ENCODE peak calls at places on chromosome 16, in four cellular contexts. One of them, this sample, is unnamed.

GRCh38 chr16:48555597-48555996 is 54.4 kb downstream of the N4BP1 start:
- DNase-seq in GM03348: no peak
- DNase-seq in stimulated activated CD8-positive, alpha-beta memory T cell treated with anti-CD3 and anti-CD28 coated beads, Interleukin-15, amount 100 ng/mL, for 24 hours: no peak
- DNase-seq in stimulated activated CD4-positive, alpha-beta T cell treated with anti-CD3 and anti-CD28 coated beads, Interleukin-1b, Interleukin-23, amount 100 ng/mL, for 24 hours: no peak
- DNase-seq in this sample: no peak

GRCh38 chr16:84913315-84913714 is 93.5 kb downstream of the CRISPLD2 start:
- DNase-seq in GM03348: no peak
- DNase-seq in stimulated activated CD4-positive, alpha-beta T cell treated with anti-CD3 and anti-CD28 coated beads, Interleukin-1b, Interleukin-23, amount 100 ng/mL, for 24 hours: no peak
- DNase-seq in stimulated activated CD8-positive, alpha-beta memory T cell treated with anti-CD3 and anti-CD28 coated beads, Interleukin-15, amount 100 ng/mL, for 24 hours: no peak
- DNase-seq in this sample: peak; percentile 94

GRCh38 chr16:56048425-56049100 is 142.7 kb upstream of the GNAO1 start:
- DNase-seq in GM03348: no peak
- DNase-seq in stimulated activated CD4-positive, alpha-beta T cell treated with anti-CD3 and anti-CD28 coated beads, Interleukin-1b, Interleukin-23, amount 100 ng/mL, for 24 hours: no peak
- DNase-seq in stimulated activated CD8-positive, alpha-beta memory T cell treated with anti-CD3 and anti-CD28 coated beads, Interleukin-15, amount 100 ng/mL, for 24 hours: no peak
- DNase-seq in this sample: no peak

GRCh38 chr16:85376292-85377095 is 236.6 kb upstream of the GSE1 start:
- DNase-seq in stimulated activated CD8-positive, alpha-beta memory T cell treated with anti-CD3 and anti-CD28 coated beads, Interleukin-15, amount 100 ng/mL, for 24 hours: no peak
- DNase-seq in stimulated activated CD4-positive, alpha-beta T cell treated with anti-CD3 and anti-CD28 coated beads, Interleukin-1b, Interleukin-23, amount 100 ng/mL, for 24 hours: no peak
- DNase-seq in GM03348: peak; percentile 66
- DNase-seq in this sample: peak; percentile 87

GRCh38 chr16:83393196-83393981 is 414.4 kb upstream of the HSBP1 start:
- DNase-seq in GM03348: peak; percentile 23
- DNase-seq in stimulated activated CD4-positive, alpha-beta T cell treated with anti-CD3 and anti-CD28 coated beads, Interleukin-1b, Interleukin-23, amount 100 ng/mL, for 24 hours: no peak
- DNase-seq in stimulated activated CD8-positive, alpha-beta memory T cell treated with anti-CD3 and anti-CD28 coated beads, Interleukin-15, amount 100 ng/mL, for 24 hours: no peak
- DNase-seq in this sample: no peak

GRCh38 chr16:1152651-1153259 is at the start of gene CACNA1H:
- DNase-seq in stimulated activated CD8-positive, alpha-beta memory T cell treated with anti-CD3 and anti-CD28 coated beads, Interleukin-15, amount 100 ng/mL, for 24 hours: peak; percentile 18
- DNase-seq in GM03348: peak; percentile 79
- DNase-seq in stimulated activated CD4-positive, alpha-beta T cell treated with anti-CD3 and anti-CD28 coated beads, Interleukin-1b, Interleukin-23, amount 100 ng/mL, for 24 hours: peak; percentile 12
- DNase-seq in this sample: no peak

GRCh38 chr16:25922438-25922837 is 230.7 kb downstream of the HS3ST4 start:
- DNase-seq in GM03348: no peak
- DNase-seq in stimulated activated CD4-positive, alpha-beta T cell treated with anti-CD3 and anti-CD28 coated beads, Interleukin-1b, Interleukin-23, amount 100 ng/mL, for 24 hours: no peak
- DNase-seq in stimulated activated CD8-positive, alpha-beta memory T cell treated with anti-CD3 and anti-CD28 coated beads, Interleukin-15, amount 100 ng/mL, for 24 hours: no peak
- DNase-seq in this sample: no peak

GRCh38 chr16:27225536-27226360 is 22.4 kb downstream of the KDM8 start:
- DNase-seq in stimulated activated CD4-positive, alpha-beta T cell treated with anti-CD3 and anti-CD28 coated beads, Interleukin-1b, Interleukin-23, amount 100 ng/mL, for 24 hours: no peak
- DNase-seq in stimulated activated CD8-positive, alpha-beta memory T cell treated with anti-CD3 and anti-CD28 coated beads, Interleukin-15, amount 100 ng/mL, for 24 hours: no peak
- DNase-seq in GM03348: no peak
- DNase-seq in this sample: no peak

GRCh38 chr16:89045881-89046280 is 47.8 kb upstream of the ACSF3 start:
- DNase-seq in stimulated activated CD8-positive, alpha-beta memory T cell treated with anti-CD3 and anti-CD28 coated beads, Interleukin-15, amount 100 ng/mL, for 24 hours: no peak
- DNase-seq in stimulated activated CD4-positive, alpha-beta T cell treated with anti-CD3 and anti-CD28 coated beads, Interleukin-1b, Interleukin-23, amount 100 ng/mL, for 24 hours: no peak
- DNase-seq in GM03348: no peak
- DNase-seq in this sample: no peak

GRCh38 chr16:71262391-71262790 is 26.8 kb downstream of the CMTR2 start:
- DNase-seq in stimulated activated CD4-positive, alpha-beta T cell treated with anti-CD3 and anti-CD28 coated beads, Interleukin-1b, Interleukin-23, amount 100 ng/mL, for 24 hours: no peak
- DNase-seq in GM03348: no peak
- DNase-seq in stimulated activated CD8-positive, alpha-beta memory T cell treated with anti-CD3 and anti-CD28 coated beads, Interleukin-15, amount 100 ng/mL, for 24 hours: no peak
- DNase-seq in this sample: no peak

GRCh38 chr16:58815188-58815888 is 81.2 kb upstream of the GOT2 start:
- DNase-seq in GM03348: no peak
- DNase-seq in stimulated activated CD8-positive, alpha-beta memory T cell treated with anti-CD3 and anti-CD28 coated beads, Interleukin-15, amount 100 ng/mL, for 24 hours: no peak
- DNase-seq in stimulated activated CD4-positive, alpha-beta T cell treated with anti-CD3 and anti-CD28 coated beads, Interleukin-1b, Interleukin-23, amount 100 ng/mL, for 24 hours: no peak
- DNase-seq in this sample: no peak

GRCh38 chr16:89110641-89111040 is 17.0 kb downstream of the ACSF3 start:
- DNase-seq in stimulated activated CD4-positive, alpha-beta T cell treated with anti-CD3 and anti-CD28 coated beads, Interleukin-1b, Interleukin-23, amount 100 ng/mL, for 24 hours: no peak
- DNase-seq in stimulated activated CD8-positive, alpha-beta memory T cell treated with anti-CD3 and anti-CD28 coated beads, Interleukin-15, amount 100 ng/mL, for 24 hours: no peak
- DNase-seq in GM03348: no peak
- DNase-seq in this sample: no peak

GRCh38 chr16:19095699-19096098 is 18.1 kb upstream of the ITPRIPL2 start:
- DNase-seq in GM03348: no peak
- DNase-seq in stimulated activated CD8-positive, alpha-beta memory T cell treated with anti-CD3 and anti-CD28 coated beads, Interleukin-15, amount 100 ng/mL, for 24 hours: no peak
- DNase-seq in stimulated activated CD4-positive, alpha-beta T cell treated with anti-CD3 and anti-CD28 coated beads, Interleukin-1b, Interleukin-23, amount 100 ng/mL, for 24 hours: no peak
- DNase-seq in this sample: no peak

GRCh38 chr16:76059701-76060100 is 217.5 kb upstream of the CNTNAP4 start:
- DNase-seq in stimulated activated CD8-positive, alpha-beta memory T cell treated with anti-CD3 and anti-CD28 coated beads, Interleukin-15, amount 100 ng/mL, for 24 hours: no peak
- DNase-seq in stimulated activated CD4-positive, alpha-beta T cell treated with anti-CD3 and anti-CD28 coated beads, Interleukin-1b, Interleukin-23, amount 100 ng/mL, for 24 hours: no peak
- DNase-seq in GM03348: no peak
- DNase-seq in this sample: no peak

GRCh38 chr16:2039286-2040030 is 8.2 kb downstream of the NTHL1 start:
- DNase-seq in stimulated activated CD4-positive, alpha-beta T cell treated with anti-CD3 and anti-CD28 coated beads, Interleukin-1b, Interleukin-23, amount 100 ng/mL, for 24 hours: no peak
- DNase-seq in GM03348: peak; percentile 77
- DNase-seq in stimulated activated CD8-positive, alpha-beta memory T cell treated with anti-CD3 and anti-CD28 coated beads, Interleukin-15, amount 100 ng/mL, for 24 hours: no peak
- DNase-seq in this sample: peak; percentile 96

GRCh38 chr16:58039829-58040495 is 14.4 kb downstream of the MMP15 start:
- DNase-seq in stimulated activated CD8-positive, alpha-beta memory T cell treated with anti-CD3 and anti-CD28 coated beads, Interleukin-15, amount 100 ng/mL, for 24 hours: no peak
- DNase-seq in stimulated activated CD4-positive, alpha-beta T cell treated with anti-CD3 and anti-CD28 coated beads, Interleukin-1b, Interleukin-23, amount 100 ng/mL, for 24 hours: no peak
- DNase-seq in GM03348: no peak
- DNase-seq in this sample: no peak

GRCh38 chr16:19228057-19228456 is 57.5 kb upstream of the CLEC19A start:
- DNase-seq in GM03348: no peak
- DNase-seq in stimulated activated CD8-positive, alpha-beta memory T cell treated with anti-CD3 and anti-CD28 coated beads, Interleukin-15, amount 100 ng/mL, for 24 hours: no peak
- DNase-seq in stimulated activated CD4-positive, alpha-beta T cell treated with anti-CD3 and anti-CD28 coated beads, Interleukin-1b, Interleukin-23, amount 100 ng/mL, for 24 hours: no peak
- DNase-seq in this sample: no peak

GRCh38 chr16:67163164-67163902 is 1.2 kb upstream of the HSF4 start:
- DNase-seq in stimulated activated CD4-positive, alpha-beta T cell treated with anti-CD3 and anti-CD28 coated beads, Interleukin-1b, Interleukin-23, amount 100 ng/mL, for 24 hours: no peak
- DNase-seq in GM03348: no peak
- DNase-seq in stimulated activated CD8-positive, alpha-beta memory T cell treated with anti-CD3 and anti-CD28 coated beads, Interleukin-15, amount 100 ng/mL, for 24 hours: no peak
- DNase-seq in this sample: peak; percentile 89

GRCh38 chr16:53984936-53985335 is 281.0 kb downstream of the FTO start:
- DNase-seq in stimulated activated CD8-positive, alpha-beta memory T cell treated with anti-CD3 and anti-CD28 coated beads, Interleukin-15, amount 100 ng/mL, for 24 hours: no peak
- DNase-seq in stimulated activated CD4-positive, alpha-beta T cell treated with anti-CD3 and anti-CD28 coated beads, Interleukin-1b, Interleukin-23, amount 100 ng/mL, for 24 hours: no peak
- DNase-seq in GM03348: no peak
- DNase-seq in this sample: no peak

GRCh38 chr16:88855736-88856121 is 1.0 kb downstream of the GALNS start:
- DNase-seq in stimulated activated CD4-positive, alpha-beta T cell treated with anti-CD3 and anti-CD28 coated beads, Interleukin-1b, Interleukin-23, amount 100 ng/mL, for 24 hours: no peak
- DNase-seq in stimulated activated CD8-positive, alpha-beta memory T cell treated with anti-CD3 and anti-CD28 coated beads, Interleukin-15, amount 100 ng/mL, for 24 hours: no peak
- DNase-seq in GM03348: no peak
- DNase-seq in this sample: no peak

GRCh38 chr16:3611145-3611977 is at the start of gene SLX4:
- DNase-seq in stimulated activated CD4-positive, alpha-beta T cell treated with anti-CD3 and anti-CD28 coated beads, Interleukin-1b, Interleukin-23, amount 100 ng/mL, for 24 hours: peak; percentile 70
- DNase-seq in stimulated activated CD8-positive, alpha-beta memory T cell treated with anti-CD3 and anti-CD28 coated beads, Interleukin-15, amount 100 ng/mL, for 24 hours: peak; percentile 88
- DNase-seq in GM03348: peak; percentile 100
- DNase-seq in this sample: peak; percentile 95

GRCh38 chr16:10419701-10420100 is 33.8 kb downstream of the ATF7IP2 start:
- DNase-seq in stimulated activated CD4-positive, alpha-beta T cell treated with anti-CD3 and anti-CD28 coated beads, Interleukin-1b, Interleukin-23, amount 100 ng/mL, for 24 hours: no peak
- DNase-seq in GM03348: no peak
- DNase-seq in stimulated activated CD8-positive, alpha-beta memory T cell treated with anti-CD3 and anti-CD28 coated beads, Interleukin-15, amount 100 ng/mL, for 24 hours: no peak
- DNase-seq in this sample: no peak

GRCh38 chr16:74760007-74760767 is 14.4 kb downstream of the FA2H start:
- DNase-seq in GM03348: no peak
- DNase-seq in stimulated activated CD4-positive, alpha-beta T cell treated with anti-CD3 and anti-CD28 coated beads, Interleukin-1b, Interleukin-23, amount 100 ng/mL, for 24 hours: no peak
- DNase-seq in stimulated activated CD8-positive, alpha-beta memory T cell treated with anti-CD3 and anti-CD28 coated beads, Interleukin-15, amount 100 ng/mL, for 24 hours: no peak
- DNase-seq in this sample: no peak

GRCh38 chr16:52383640-52384292 is 163.2 kb downstream of the TOX3 start:
- DNase-seq in stimulated activated CD8-positive, alpha-beta memory T cell treated with anti-CD3 and anti-CD28 coated beads, Interleukin-15, amount 100 ng/mL, for 24 hours: no peak
- DNase-seq in stimulated activated CD4-positive, alpha-beta T cell treated with anti-CD3 and anti-CD28 coated beads, Interleukin-1b, Interleukin-23, amount 100 ng/mL, for 24 hours: no peak
- DNase-seq in GM03348: no peak
- DNase-seq in this sample: no peak

GRCh38 chr16:70573451-70574121 is 50.0 kb downstream of the SF3B3 start:
- DNase-seq in GM03348: peak; percentile 74
- DNase-seq in stimulated activated CD8-positive, alpha-beta memory T cell treated with anti-CD3 and anti-CD28 coated beads, Interleukin-15, amount 100 ng/mL, for 24 hours: no peak
- DNase-seq in stimulated activated CD4-positive, alpha-beta T cell treated with anti-CD3 and anti-CD28 coated beads, Interleukin-1b, Interleukin-23, amount 100 ng/mL, for 24 hours: no peak
- DNase-seq in this sample: peak; percentile 83

GRCh38 chr16:30894540-30895368 is 877 bp upstream of the BCL7C start:
- DNase-seq in stimulated activated CD8-positive, alpha-beta memory T cell treated with anti-CD3 and anti-CD28 coated beads, Interleukin-15, amount 100 ng/mL, for 24 hours: no peak
- DNase-seq in GM03348: no peak
- DNase-seq in stimulated activated CD4-positive, alpha-beta T cell treated with anti-CD3 and anti-CD28 coated beads, Interleukin-1b, Interleukin-23, amount 100 ng/mL, for 24 hours: no peak
- DNase-seq in this sample: no peak

GRCh38 chr16:64121473-64121872 is 1000.4 kb downstream of the CDH11 start:
- DNase-seq in stimulated activated CD4-positive, alpha-beta T cell treated with anti-CD3 and anti-CD28 coated beads, Interleukin-1b, Interleukin-23, amount 100 ng/mL, for 24 hours: no peak
- DNase-seq in stimulated activated CD8-positive, alpha-beta memory T cell treated with anti-CD3 and anti-CD28 coated beads, Interleukin-15, amount 100 ng/mL, for 24 hours: no peak
- DNase-seq in GM03348: peak; percentile 16
- DNase-seq in this sample: no peak

GRCh38 chr16:275041-275621 is 613 bp downstream of the RGS11 start:
- DNase-seq in stimulated activated CD8-positive, alpha-beta memory T cell treated with anti-CD3 and anti-CD28 coated beads, Interleukin-15, amount 100 ng/mL, for 24 hours: no peak
- DNase-seq in stimulated activated CD4-positive, alpha-beta T cell treated with anti-CD3 and anti-CD28 coated beads, Interleukin-1b, Interleukin-23, amount 100 ng/mL, for 24 hours: no peak
- DNase-seq in GM03348: peak; percentile 53
- DNase-seq in this sample: no peak